ENCODE peak calls at places on chromosomes 5 and 9, in four cellular contexts. L, C, M and W are unnamed samples.

GRCh38 chr5:42887094-42887493 is 75.4 kb upstream of the SELENOP start:
- DNase-seq in M (no peak), L (peak; percentile 79), C (no peak), W (no peak)

GRCh38 chr5:172548311-172548731 is 92.7 kb upstream of the NEURL1B start:
- DNase-seq in L (no peak), M (no peak), C (no peak), W (no peak)

GRCh38 chr5:77277764-77278163 is 67.3 kb downstream of the PDE8B start:
- DNase-seq in L (no peak), M (no peak), C (no peak), W (no peak)

GRCh38 chr9:123769723-123770122 is 160.2 kb downstream of the DENND1A start:
- DNase-seq in L (no peak), C (no peak), M (no peak), W (no peak)

GRCh38 chr5:891117-891836 is 1.3 kb downstream of the BRD9 start:
- DNase-seq in C (peak; percentile 8), L (peak; percentile 75), M (no peak), W (no peak)

GRCh38 chr5:124456244-124456643 is 290.2 kb downstream of the ZNF608 start:
- DNase-seq in C (peak; percentile 56), M (no peak), L (no peak), W (no peak)

GRCh38 chr5:175246242-175246891 is 197.6 kb downstream of the DRD1 start:
- DNase-seq in C (peak; percentile 100), L (peak; percentile 0), M (no peak), W (peak; percentile 85)

GRCh38 chr5:83507431-83507830 is 35.9 kb downstream of the VCAN start:
- DNase-seq in M (no peak), L (no peak), C (no peak), W (peak; percentile 16)

GRCh38 chr9:132939169-132939568 is 5.2 kb downstream of the TSC1 start:
- DNase-seq in M (no peak), C (no peak), L (no peak), W (no peak)

GRCh38 chr9:92196909-92197308 is 81.7 kb upstream of the SPTLC1 start:
- DNase-seq in M (no peak), C (peak; percentile 74), L (peak; percentile 33), W (peak; percentile 80)

GRCh38 chr9:132364068-132364467 is 9.3 kb upstream of the SETX start:
- DNase-seq in M (no peak), L (no peak), C (no peak), W (no peak)

GRCh38 chr9:700365-701282 is 140.9 kb upstream of the DMRT1 start:
- DNase-seq in M (no peak), C (no peak), L (no peak), W (no peak)

GRCh38 chr9:37931586-37931985 is 27.7 kb upstream of the SLC25A51 start:
- DNase-seq in C (no peak), L (no peak), M (no peak), W (no peak)

GRCh38 chr5:171450423-171451246 is 31.2 kb downstream of the FGF18 start:
- DNase-seq in C (peak; percentile 79), L (peak; percentile 46), M (peak; percentile 75), W (peak; percentile 79)

GRCh38 chr9:79765466-79765865 is 193.7 kb downstream of the TLE4 start:
- DNase-seq in L (no peak), M (no peak), C (peak; percentile 82), W (no peak)

GRCh38 chr5:57438162-57438561 is 44.4 kb downstream of the ACTBL2 start:
- DNase-seq in M (no peak), L (no peak), C (no peak), W (no peak)

GRCh38 chr9:97397220-97397619 is 14.7 kb upstream of the TDRD7 start:
- DNase-seq in L (peak; percentile 57), M (no peak), C (peak; percentile 21), W (no peak)

GRCh38 chr5:108418172-108418571 is 36.3 kb upstream of the FBXL17 start:
- DNase-seq in C (no peak), M (no peak), L (no peak), W (no peak)

GRCh38 chr5:175920506-175920865 is 47.6 kb downstream of the THOC3 start:
- DNase-seq in L (no peak), M (no peak), C (peak; percentile 9), W (peak; percentile 22)

GRCh38 chr5:139415221-139415861 is 11.5 kb upstream of the SPATA24 start:
- DNase-seq in C (no peak), L (peak; percentile 75), M (no peak), W (peak; percentile 30)

GRCh38 chr5:78509884-78510769 is 138.4 kb downstream of the LHFPL2 start:
- DNase-seq in L (peak; percentile 43), C (no peak), M (peak; percentile 21), W (peak; percentile 29)

GRCh38 chr5:97150401-97150800 is 8.0 kb upstream of the LIX1 start:
- DNase-seq in C (no peak), L (no peak), M (no peak), W (no peak)

GRCh38 chr9:70642421-70642820 is 228.0 kb upstream of the KLF9 start:
- DNase-seq in M (no peak), C (no peak), L (no peak), W (no peak)

GRCh38 chr5:67265951-67266350 is 69.4 kb upstream of the CD180 start:
- DNase-seq in L (no peak), C (no peak), M (no peak), W (no peak)

GRCh38 chr9:73845539-73845938 is 651.6 kb upstream of the RORB start:
- DNase-seq in L (no peak), C (no peak), M (no peak), W (no peak)

GRCh38 chr9:81118416-81118815 is 570.9 kb downstream of the TLE1 start:
- DNase-seq in C (no peak), L (no peak), M (no peak), W (no peak)

GRCh38 chr9:106947097-106947496 is 84.1 kb downstream of the ZNF462 start:
- DNase-seq in L (no peak), M (no peak), C (peak; percentile 35), W (no peak)

DNA sequence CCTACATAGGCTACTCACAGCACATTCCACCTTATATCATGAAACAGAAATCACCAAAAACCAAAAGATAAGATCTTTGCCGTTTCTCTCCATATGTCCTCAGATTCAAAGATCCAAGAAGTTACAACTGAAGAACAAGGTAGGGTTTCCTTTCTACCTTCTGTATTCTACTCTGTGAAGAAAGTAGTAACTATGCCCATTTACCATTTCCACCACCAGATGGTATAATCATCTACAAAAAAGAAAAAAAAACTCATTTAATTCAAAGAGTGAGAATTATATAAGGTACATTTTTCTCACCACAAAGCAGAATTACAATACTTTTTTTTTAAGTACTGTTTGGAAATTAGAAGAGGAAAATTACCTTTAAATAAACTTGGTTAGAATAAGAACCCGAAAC is 172.6 kb upstream of the PTGER4 start:
- DNase-seq in M (no peak), C (no peak), L (no peak), W (peak; percentile 15)
- TF ChIP-seq CTCF in M (no peak), C (no peak), L (peak; percentile 4), W (peak; percentile 29)

GRCh38 chr5:141431286-141431685 is 979 bp downstream of the PCDHGA12 start:
- DNase-seq in L (no peak), C (peak; percentile 46), M (no peak), W (peak; percentile 67)
- H3K4me3 ChIP-seq in L (no peak overlapping the region), C (peak overlapping the region; percentile 58), M (no peak overlapping the region), W (peak overlapping the region; percentile 69)

GRCh38 chr9:128370752-128371621 is at the start of gene URM1:
- DNase-seq in M (peak; percentile 91), L (peak; percentile 98), C (peak; percentile 98), W (peak; percentile 94)
- TF ChIP-seq CTCF in M (no peak), L (no peak), C (no peak), W (no peak)

GRCh38 chr5:150671509-150672236 is 10.6 kb downstream of the MYOZ3 start:
- DNase-seq in L (no peak), C (no peak), M (no peak), W (no peak)

GRCh38 chr5:150670961-150671337 is 9.9 kb downstream of the MYOZ3 start:
- DNase-seq in C (no peak), M (no peak), L (no peak), W (peak; percentile 45)

GRCh38 chr5:150672884-150673275 is 11.8 kb downstream of the MYOZ3 start:
- DNase-seq in C (no peak), L (no peak), M (no peak), W (no peak)

GRCh38 chr5:150672237-150672883 is 11.3 kb downstream of the MYOZ3 start:
- DNase-seq in L (peak; percentile 76), M (no peak), C (peak; percentile 52), W (no peak)

GRCh38 chr5:150670275-150670960 is 9.4 kb downstream of the MYOZ3 start:
- DNase-seq in M (no peak), C (no peak), L (no peak), W (no peak)
- H3K4me3 ChIP-seq in M (no peak overlapping the region), C (no peak overlapping the region), L (no peak overlapping the region), W (no peak overlapping the region)

GRCh38 chr9:136119259-136120118 is 814 bp upstream of the TMEM250 start:
- DNase-seq in L (peak; percentile 40), C (peak; percentile 47), M (no peak), W (peak; percentile 44)
- TF ChIP-seq CTCF in L (no peak), C (no peak), M (no peak), W (no peak)

DNA sequence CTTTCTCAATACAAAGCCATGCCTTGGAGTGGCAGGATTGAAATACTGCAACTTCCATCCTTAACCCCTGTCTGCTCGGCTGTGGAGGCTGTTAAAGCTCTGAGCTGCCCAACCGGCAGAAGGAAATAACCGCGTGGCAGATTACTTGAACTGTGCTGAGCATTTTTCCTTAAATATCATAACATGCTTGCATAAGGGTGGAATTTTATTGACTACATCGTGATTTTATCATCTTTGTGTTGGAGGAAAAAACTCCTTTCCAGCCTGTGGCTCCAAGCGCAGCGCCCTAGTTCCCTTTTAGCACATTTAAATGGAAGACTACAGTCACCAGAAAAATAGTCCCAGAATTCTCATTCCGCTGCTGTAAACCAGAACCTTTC is 1.6 kb downstream of the SHC3 start:
- DNase-seq in C (peak; percentile 68), L (no peak), M (no peak), W (peak; percentile 78)
- H3K4me3 ChIP-seq in C (peak overlapping the region; percentile 58), L (no peak overlapping the region), M (no peak overlapping the region), W (peak overlapping the region; percentile 80)

GRCh38 chr5:150487199-150488061 is 20.5 kb upstream of the NDST1 start:
- DNase-seq in M (peak; percentile 46), C (no peak), L (peak; percentile 57), W (peak; percentile 53)
- TF ChIP-seq CTCF in M (no peak), C (no peak), L (peak; percentile 9), W (peak; percentile 41)